ENCODE peak calls at places on chromosome 4, in five cellular contexts. P is activated CD8-positive, alpha-beta T cell treated with anti-CD3 and anti-CD28 coated beads, Interleukin-2, amount 10 ng/mL, durations not matched to agents 7 days and 5 days; A is Ammon's horn; Y is right lobe of liver; E is pancreas. L is an unnamed sample.

GRCh38 chr4:119715490-119716445 is 87.2 kb upstream of the PDE5A start:
- DNase-seq in P (no peak), A (no peak), Y (no peak), E (no peak), L (no peak)

GRCh38 chr4:169060396-169061081 is 50.5 kb upstream of the CBR4 start:
- DNase-seq in P (no peak), A (no peak), Y (peak), E (no peak), L (no peak)

GRCh38 chr4:40837094-40837870 is 87.5 kb downstream of the NSUN7 start:
- DNase-seq in P (no peak), A (peak), Y (no peak), E (no peak), L (no peak)

GRCh38 chr4:167021545-167022155 is 212.6 kb downstream of the SPOCK3 start:
- DNase-seq in P (peak), A (peak), Y (peak), E (peak), L (peak)

GRCh38 chr4:82975792-82976191 is 34.8 kb downstream of the LIN54 start:
- DNase-seq in P (no peak), A (no peak), Y (no peak), E (no peak), L (no peak)

GRCh38 chr4:156779046-156779445 is 192.6 kb downstream of the PDGFC start:
- DNase-seq in P (no peak), A (no peak), Y (no peak), E (no peak), L (no peak)

GRCh38 chr4:6197433-6198174 is 2.7 kb downstream of the JAKMIP1 start:
- DNase-seq in P (no peak), A (no peak), Y (no peak), E (no peak), L (no peak)

GRCh38 chr4:107349266-107349665 is 313.2 kb upstream of the DKK2 start:
- DNase-seq in P (no peak), A (no peak), Y (no peak), E (no peak), L (no peak)

GRCh38 chr4:99998062-99998880 is 48.2 kb upstream of the H2AZ1 start:
- DNase-seq in P (no peak), A (peak), Y (no peak), E (no peak), L (no peak)

GRCh38 chr4:1644906-1645657 is 39.0 kb downstream of the FAM53A start:
- DNase-seq in P (no peak), A (peak), Y (no peak), E (no peak), L (peak)

GRCh38 chr4:13888112-13888511 is 260.6 kb upstream of the BOD1L1 start:
- DNase-seq in P (no peak), A (no peak), Y (no peak), E (no peak), L (no peak)

GRCh38 chr4:79982587-79983327 is 90.3 kb downstream of the ANTXR2 start:
- DNase-seq in P (no peak), A (no peak), Y (no peak), E (no peak), L (no peak)

GRCh38 chr4:150209140-150209829 is 131.0 kb downstream of the DCLK2 start:
- DNase-seq in P (peak), A (no peak), Y (peak), E (peak), L (peak)

GRCh38 chr4:152118108-152118507 is 357.3 kb upstream of the GATB start:
- DNase-seq in P (no peak), A (no peak), Y (no peak), E (no peak), L (no peak)

GRCh38 chr4:43550981-43551627 is 658.6 kb downstream of the GRXCR1 start:
- DNase-seq in P (no peak), A (no peak), Y (no peak), E (no peak), L (no peak)

GRCh38 chr4:87092389-87093141 is 127.9 kb downstream of the KLHL8 start:
- DNase-seq in P (no peak), A (peak), Y (peak), E (peak), L (no peak)

GRCh38 chr4:153257151-153257620 is 52.9 kb downstream of the TRIM2 start:
- DNase-seq in P (peak), A (peak), Y (no peak), E (no peak), L (peak)

GRCh38 chr4:146436423-146437162 is 85.1 kb downstream of the SLC10A7 start:
- DNase-seq in P (no peak), A (no peak), Y (no peak), E (no peak), L (no peak)

GRCh38 chr4:16377887-16378286 is 151.6 kb upstream of the TAPT1 start:
- DNase-seq in P (no peak), A (no peak), Y (no peak), E (no peak), L (no peak)

GRCh38 chr4:2402053-2402452 is 16.4 kb downstream of the ZFYVE28 start:
- DNase-seq in P (peak), A (peak), Y (peak), E (peak), L (peak)

GRCh38 chr4:6463311-6464289 is 8.8 kb downstream of the PPP2R2C start:
- DNase-seq in P (no peak), A (peak), Y (no peak), E (no peak), L (no peak)

GRCh38 chr4:26248647-26249046 is 72.2 kb upstream of the RBPJ start:
- DNase-seq in P (no peak), A (no peak), Y (no peak), E (peak), L (no peak)

GRCh38 chr4:21177092-21177491 is 476.8 kb downstream of the PACRGL start:
- DNase-seq in P (no peak), A (no peak), Y (no peak), E (no peak), L (no peak)

GRCh38 chr4:16794816-16795445 is 103.5 kb downstream of the LDB2 start:
- DNase-seq in P (peak), A (peak), Y (peak), E (peak), L (peak)

GRCh38 chr4:1910643-1911042 is 39.5 kb downstream of the NSD2 start:
- DNase-seq in P (peak), A (peak), Y (no peak), E (no peak), L (peak)

GRCh38 chr4:30718889-30719252 is 1.3 kb upstream of the PCDH7 start:
- DNase-seq in P (no peak), A (no peak), Y (no peak), E (no peak), L (peak)

GRCh38 chr4:89344571-89344970 is 37.0 kb upstream of the GPRIN3 start:
- DNase-seq in P (no peak), A (no peak), Y (no peak), E (no peak), L (no peak)

GRCh38 chr4:72136429-72136828 is 104.6 kb downstream of the NPFFR2 start:
- DNase-seq in P (no peak), A (no peak), Y (no peak), E (no peak), L (no peak)

GRCh38 chr4:41213563-41214157 is 682 bp downstream of the APBB2 start:
- DNase-seq in P (no peak), A (peak), Y (peak), E (peak), L (peak)

GRCh38 chr4:144787365-144788263 is 141.7 kb downstream of the HHIP start:
- DNase-seq in P (no peak), A (peak), Y (no peak), E (no peak), L (no peak)

GRCh38 chr4:164935363-164935762 is 42.1 kb downstream of the TRIM61 start:
- DNase-seq in P (no peak), A (no peak), Y (no peak), E (no peak), L (no peak)

GRCh38 chr4:76458297-76458696 is 23.3 kb downstream of the SHROOM3 start:
- DNase-seq in P (no peak), A (no peak), Y (no peak), E (no peak), L (no peak)

GRCh38 chr4:184647391-184648101 is 1.7 kb downstream of the CASP3 start:
- DNase-seq in P (no peak), A (no peak), Y (no peak), E (no peak), L (no peak)

GRCh38 chr4:11438647-11439046 is 10.0 kb upstream of the HS3ST1 start:
- DNase-seq in P (no peak), A (no peak), Y (no peak), E (no peak), L (no peak)

GRCh38 chr4:74039065-74039763 is 725 bp upstream of the CXCL3 start:
- DNase-seq in P (no peak), A (peak), Y (no peak), E (no peak), L (no peak)